ENCODE peak calls at places on chromosomes 2 and 18, in seven cellular contexts. E is HCT116, J is HepG2, F is SK-N-SH, K is K562, S is GM12878, L is H1. Q is an unnamed sample.

GRCh38 chr2:172438064-172438421 is 10.7 kb downstream of the ITGA6 start:
- DNase-seq in K (no peak), E (no peak), L (no peak), S (no peak), J (no peak), F (no peak), Q (no peak)

GRCh38 chr18:49843778-49844625 is 30.7 kb upstream of the ACAA2 start:
- DNase-seq in F (no peak), L (no peak), E (no peak), J (no peak), S (no peak), K (no peak), Q (no peak)

GRCh38 chr2:72924353-72925240 is 7.3 kb downstream of the EMX1 start:
- DNase-seq in F (peak; percentile 60), S (no peak), K (no peak), L (no peak), E (no peak), J (no peak), Q (no peak)

GRCh38 chr18:5895886-5896740 is 791 bp upstream of the TMEM200C start:
- DNase-seq in S (no peak), E (no peak), K (no peak), J (no peak), F (peak; percentile 72), L (no peak), Q (no peak)

GRCh38 chr2:62344472-62344871 is 148.6 kb downstream of the B3GNT2 start:
- DNase-seq in S (peak; percentile 93), K (no peak), E (no peak), J (no peak), L (no peak), F (no peak), Q (no peak)

GRCh38 chr2:234403074-234403473 is 93.8 kb downstream of the ARL4C start:
- DNase-seq in L (no peak), E (no peak), J (no peak), S (no peak), F (no peak), K (no peak), Q (no peak)

GRCh38 chr18:12271376-12272235 is 17.4 kb downstream of the CIDEA start:
- DNase-seq in L (no peak), F (peak; percentile 90), K (peak; percentile 88), S (peak; percentile 13), J (peak; percentile 68), E (peak; percentile 49), Q (peak; percentile 60)

GRCh38 chr2:37582911-37583310 is 88.5 kb downstream of the CDC42EP3 start:
- DNase-seq in K (no peak), F (no peak), E (no peak), J (no peak), S (no peak), L (no peak), Q (no peak)

GRCh38 chr2:138622606-138623005 is 121.0 kb downstream of the SPOPL start:
- DNase-seq in J (no peak), L (no peak), E (no peak), F (no peak), S (no peak), K (no peak), Q (no peak)

GRCh38 chr18:8773980-8774379 is 68.6 kb downstream of the MTCL1 start:
- DNase-seq in K (no peak), L (no peak), S (no peak), J (no peak), F (no peak), E (no peak), Q (no peak)

GRCh38 chr18:28669165-28669564 is 492.2 kb upstream of the CDH2 start:
- DNase-seq in L (no peak), K (no peak), S (no peak), E (no peak), J (no peak), F (no peak), Q (no peak)

GRCh38 chr2:168316073-168316440 is 68.7 kb upstream of the STK39 start:
- DNase-seq in S (no peak), F (no peak), E (no peak), K (no peak), L (no peak), J (no peak), Q (no peak)

GRCh38 chr2:73283545-73284295 is 558 bp downstream of the FBXO41 start:
- DNase-seq in F (no peak), L (no peak), S (no peak), K (peak; percentile 53), J (no peak), E (no peak), Q (no peak)

GRCh38 chr2:36404312-36404711 is 48.7 kb downstream of the CRIM1 start:
- DNase-seq in F (no peak), K (no peak), E (peak; percentile 28), L (no peak), S (no peak), J (no peak), Q (no peak)

GRCh38 chr2:24970483-24971299 is 1.1 kb downstream of the DNAJC27 start:
- DNase-seq in J (peak; percentile 18), K (no peak), F (no peak), S (no peak), E (no peak), L (no peak), Q (no peak)

GRCh38 chr2:1004398-1004797 is 53.7 kb downstream of the SNTG2 start:
- DNase-seq in J (no peak), K (no peak), E (no peak), F (peak; percentile 58), S (no peak), L (no peak), Q (no peak)

GRCh38 chr18:4286256-4286655 is 168.9 kb downstream of the DLGAP1 start:
- DNase-seq in K (no peak), S (no peak), E (no peak), J (no peak), F (no peak), L (no peak), Q (no peak)

GRCh38 chr2:158323381-158323780 is 133.2 kb downstream of the CCDC148 start:
- DNase-seq in L (no peak), E (no peak), K (no peak), F (no peak), S (no peak), J (no peak), Q (no peak)

GRCh38 chr2:182982934-182983333 is 55.3 kb downstream of the NCKAP1 start:
- DNase-seq in E (no peak), L (no peak), S (no peak), F (no peak), J (no peak), K (no peak), Q (no peak)
- H3K36me3 ChIP-seq in E (peaks cover 17% of the 10 kb centered on the region), L (peaks cover 36% of the 10 kb centered on the region), S (no peaks in the 10 kb centered on the region), F (peaks cover 77% of the 10 kb centered on the region), J (peaks cover 54% of the 10 kb centered on the region), K (peaks cover 74% of the 10 kb centered on the region), Q (peaks cover 78% of the 10 kb centered on the region)

DNA sequence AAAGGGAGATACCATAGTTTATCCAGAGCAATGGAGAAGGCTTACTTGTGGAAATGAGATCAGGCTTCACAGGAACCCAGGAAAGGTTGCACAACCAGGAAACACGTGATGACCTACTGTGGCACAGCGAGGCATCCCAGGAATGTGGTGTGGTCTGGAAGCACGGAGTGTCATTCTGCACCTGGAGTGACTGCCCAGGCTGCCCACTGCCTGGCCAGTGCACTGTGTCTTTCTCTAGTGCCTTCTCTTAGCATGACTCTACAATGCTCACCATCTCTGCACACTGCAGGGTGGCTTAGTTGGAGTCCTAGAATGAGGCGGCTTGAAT is 48.9 kb downstream of the CHST9 start:
- DNase-seq in L (no peak), E (no peak), S (no peak), K (no peak), F (no peak), J (peak; percentile 86), Q (no peak)
- TF ChIP-seq YY1 in L (peak; percentile 25), E (no peak), S (no peak), K (no peak), F (no peak), J (no peak), Q (no peak)

DNA sequence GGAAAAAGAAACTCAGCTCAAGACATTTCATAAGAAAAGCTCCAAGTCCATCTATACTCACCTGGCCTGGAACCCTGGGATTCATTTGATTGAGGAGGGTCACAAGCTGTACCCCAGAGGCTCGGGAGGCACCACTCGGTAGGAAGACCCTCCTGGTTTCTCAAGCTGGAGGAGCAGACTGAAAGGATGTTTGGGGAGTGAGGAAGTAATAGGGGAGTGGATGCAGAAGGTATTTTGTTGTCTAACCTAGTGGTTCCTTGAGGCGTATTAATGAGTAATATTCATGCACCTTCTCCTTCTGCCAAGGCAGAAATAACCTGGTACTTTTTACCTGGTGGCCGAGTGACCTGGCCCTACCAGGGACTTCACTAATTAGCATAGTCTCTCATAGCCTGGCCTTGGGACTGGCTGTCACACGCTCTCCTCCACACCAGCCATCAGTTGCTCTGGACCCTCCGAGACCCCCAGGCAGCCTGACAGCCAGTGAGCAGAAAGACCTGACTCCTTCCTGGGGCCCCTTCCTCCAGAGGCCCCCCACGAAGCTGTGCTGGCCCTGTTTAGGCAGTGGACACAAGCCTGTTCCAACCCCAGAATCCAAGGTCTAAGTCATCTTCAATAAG is 161.4 kb downstream of the BCL2 start:
- DNase-seq in F (no peak), L (no peak), S (no peak), J (no peak), K (no peak), E (no peak), Q (no peak)
- H3K4me3 ChIP-seq in F (no peak overlapping the region), L (no peak overlapping the region), S (peak overlapping the region; percentile 76), J (no peak overlapping the region), K (no peak overlapping the region), E (no peak overlapping the region), Q (no peak overlapping the region)

GRCh38 chr2:10194021-10194820 is 71.7 kb downstream of the RRM2 start:
- DNase-seq in S (no peak), K (no peak), J (no peak), L (no peak), F (peak; percentile 32), E (no peak), Q (no peak)

GRCh38 chr2:10195278-10196219 is 73.0 kb downstream of the RRM2 start:
- DNase-seq in K (no peak), S (no peak), E (no peak), J (no peak), F (peak; percentile 38), L (no peak), Q (no peak)

GRCh38 chr2:10196275-10196892 is 73.8 kb downstream of the RRM2 start:
- DNase-seq in K (no peak), E (no peak), J (no peak), S (no peak), L (no peak), F (peak; percentile 97), Q (no peak)

GRCh38 chr2:10193276-10193675 is 70.7 kb downstream of the RRM2 start:
- DNase-seq in F (peak; percentile 27), L (no peak), K (no peak), J (no peak), E (no peak), S (no peak), Q (no peak)

DNA sequence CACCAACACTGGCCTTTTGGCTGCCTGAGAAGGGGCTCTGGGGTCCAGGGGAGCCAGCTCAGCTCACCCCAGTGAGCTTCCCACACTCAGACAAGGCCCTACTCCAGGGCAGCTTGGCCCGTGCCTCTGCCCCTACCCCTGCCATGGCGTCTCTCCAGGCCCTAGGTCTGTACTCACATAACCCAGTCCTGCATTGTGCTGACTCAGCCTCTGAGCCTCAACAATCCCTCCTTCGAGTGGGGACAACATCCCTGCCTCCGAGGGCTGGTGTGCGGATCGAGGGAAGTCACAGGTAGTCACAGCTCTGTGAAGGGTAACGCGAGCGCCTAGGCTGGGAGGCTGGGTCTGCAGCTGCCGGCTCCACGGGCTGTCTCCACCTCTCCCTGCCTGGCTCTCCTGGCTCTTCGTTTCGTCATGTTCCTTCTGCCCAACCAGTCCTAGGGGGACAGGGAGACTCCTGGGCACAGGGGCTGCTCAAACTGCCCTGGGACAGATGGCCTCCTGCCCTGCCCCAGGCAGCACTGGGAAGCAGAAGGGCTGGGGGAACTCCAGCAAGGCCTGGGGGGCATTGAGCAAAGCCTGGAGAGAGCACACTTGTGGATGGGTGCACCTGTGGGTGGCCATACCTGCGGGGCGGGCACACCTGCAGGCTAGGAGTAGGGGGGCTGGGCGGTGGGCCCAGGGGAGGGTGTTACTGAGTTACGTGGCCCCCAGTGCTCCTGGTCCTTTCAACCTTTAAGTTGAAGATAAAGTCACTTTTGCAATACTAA is 74.6 kb downstream of the RRM2 start:
- DNase-seq in J (no peak), L (no peak), E (no peak), F (no peak), S (no peak), K (no peak), Q (no peak)
- H3K36me3 ChIP-seq in J (no peaks in the 10 kb centered on the region), L (no peaks in the 10 kb centered on the region), E (no peaks in the 10 kb centered on the region), F (peaks cover 5% of the 10 kb centered on the region), S (no peaks in the 10 kb centered on the region), K (no peaks in the 10 kb centered on the region), Q (no peaks in the 10 kb centered on the region)